ENCODE peak calls at places on chromosomes 12 and 14, in four cellular contexts. P is natural killer cell, O is fibroblast of lung, G is glutamatergic neuron. D is an unnamed sample.

GRCh38 chr14:104687601-104688504 is 1.6 kb upstream of the INF2 start:
- DNase-seq in O (peak), P (no peak), G (no peak), D (no peak)

GRCh38 chr12:103841690-103842584 is 903 bp upstream of the NT5DC3 start:
- DNase-seq in P (peak), G (peak), O (peak), D (no peak)

GRCh38 chr14:93269341-93270068 is 62.4 kb downstream of the UBR7 start:
- DNase-seq in O (peak), P (no peak), G (no peak), D (no peak)

GRCh38 chr12:51904951-51905471 is 2.3 kb upstream of the ACVRL1 start:
- DNase-seq in O (no peak), P (no peak), G (no peak), D (no peak)

GRCh38 chr14:23024612-23025075 is 10.1 kb downstream of the PSMB5 start:
- DNase-seq in P (no peak), G (peak), O (no peak), D (no peak)

GRCh38 chr12:124913474-124914391 is 717 bp downstream of the UBC start:
- DNase-seq in G (peak), P (peak), O (peak), D (no peak)

GRCh38 chr14:54689928-54690327 is 123.0 kb downstream of the SAMD4A start:
- DNase-seq in O (no peak), P (no peak), G (no peak), D (no peak)

GRCh38 chr12:120101182-120101581 is 15.4 kb downstream of the RAB35 start:
- DNase-seq in O (no peak), G (no peak), P (no peak), D (no peak)

GRCh38 chr14:80419339-80419738 is 208.0 kb upstream of the DIO2 start:
- DNase-seq in O (peak), P (no peak), G (no peak), D (no peak)

D was measured in brain pericyte.